ENCODE peak calls at places on chromosomes 16 and 17, in nine cellular contexts. R is lower lobe of right lung, Y is esophagus muscularis mucosa, V is breast epithelium, C is endothelial cell, E is kidney epithelial cell, U is fibroblast of lung, P is cardiac fibroblast, J is heart right ventricle. Z is an unnamed sample.

GRCh38 chr17:65514541-65514940 is 46.9 kb downstream of the AXIN2 start:
- DNase-seq in C (no peak), E (no peak), V (no peak), U (peak), Y (no peak), R (no peak), J (no peak), P (peak), Z (no peak)

GRCh38 chr16:53545433-53545832 is 42.4 kb upstream of the AKTIP start:
- DNase-seq in R (no peak), E (no peak), C (peak), Y (no peak), P (no peak), U (peak), J (no peak), V (no peak), Z (no peak)

GRCh38 chr17:35531170-35531569 is 6.3 kb downstream of the SLFN12L start:
- DNase-seq in V (no peak), P (no peak), U (no peak), E (no peak), C (no peak), R (no peak), J (no peak), Y (no peak), Z (no peak)

GRCh38 chr17:44197107-44197506 is 2.6 kb downstream of the ATXN7L3 start:
- DNase-seq in C (no peak), U (no peak), P (no peak), J (no peak), R (no peak), Y (no peak), V (no peak), E (no peak), Z (peak)

GRCh38 chr17:4565209-4566141 is 5.1 kb upstream of the GGT6 start:
- DNase-seq in E (no peak), U (peak), R (peak), J (no peak), Y (no peak), P (peak), C (peak), V (no peak), Z (peak)

GRCh38 chr16:21101631-21102420 is 48.8 kb downstream of the DNAH3 start:
- DNase-seq in V (no peak), R (no peak), Y (peak), P (peak), U (peak), E (no peak), J (peak), C (peak), Z (no peak)

GRCh38 chr17:732788-733720 is 658 bp downstream of the TLCD3A start:
- DNase-seq in P (peak), V (no peak), U (peak), J (peak), R (peak), C (no peak), E (no peak), Y (no peak), Z (peak)

GRCh38 chr16:79272141-79272577 is 328.4 kb downstream of the MAF start:
- DNase-seq in Y (no peak), J (no peak), U (no peak), P (no peak), R (peak), C (no peak), V (no peak), E (no peak), Z (no peak)

GRCh38 chr16:47139561-47140185 is 4.1 kb downstream of the NETO2 start:
- DNase-seq in V (no peak), R (no peak), P (peak), C (no peak), J (no peak), E (no peak), Y (no peak), U (peak), Z (no peak)

GRCh38 chr16:75294773-75295172 is 43.3 kb upstream of the BCAR1 start:
- DNase-seq in E (no peak), C (no peak), V (no peak), U (no peak), Y (no peak), J (no peak), P (no peak), R (no peak), Z (no peak)

GRCh38 chr16:17476414-17477259 is 5.9 kb upstream of the XYLT1 start:
- DNase-seq in J (no peak), U (peak), Y (no peak), V (no peak), P (peak), C (peak), E (peak), R (no peak), Z (peak)

GRCh38 chr16:81626181-81626674 is 152.9 kb upstream of the PLCG2 start:
- DNase-seq in R (no peak), V (no peak), C (no peak), Y (no peak), P (no peak), U (peak), J (no peak), E (no peak), Z (no peak)

GRCh38 chr17:4566785-4567184 is 6.4 kb upstream of the GGT6 start:
- DNase-seq in V (no peak), P (peak), Y (no peak), R (peak), J (no peak), U (peak), E (no peak), C (peak), Z (no peak)

GRCh38 chr17:45092932-45093430 is 31.9 kb downstream of the NMT1 start:
- DNase-seq in P (peak), V (peak), U (peak), C (no peak), J (peak), Y (peak), R (peak), E (peak), Z (peak)

GRCh38 chr16:71956500-71956899 is 43.7 kb downstream of the PKD1L3 start:
- DNase-seq in V (no peak), Y (no peak), U (no peak), P (peak), C (no peak), J (no peak), R (no peak), E (no peak), Z (no peak)

GRCh38 chr17:39152134-39152884 is 872 bp upstream of the PLXDC1 start:
- DNase-seq in U (no peak), C (peak), P (no peak), V (no peak), Y (no peak), J (peak), E (no peak), R (no peak), Z (no peak)

GRCh38 chr16:14302031-14302398 is 230.9 kb downstream of the MRTFB start:
- DNase-seq in E (no peak), U (peak), C (peak), J (peak), Y (no peak), R (no peak), P (peak), V (no peak), Z (peak)

GRCh38 chr17:63842540-63843386 is at the start of gene SMARCD2:
- DNase-seq in C (peak), R (peak), E (peak), V (peak), Y (peak), J (peak), P (peak), U (peak), Z (peak)

GRCh38 chr17:78112508-78113471 is 15.8 kb downstream of the TMC6 start:
- DNase-seq in E (no peak), C (peak), P (peak), J (peak), R (peak), Y (no peak), V (peak), U (peak), Z (peak)

GRCh38 chr17:43784628-43785101 is 4.4 kb downstream of the CFAP97D1 start:
- DNase-seq in V (no peak), R (no peak), P (peak), Y (no peak), J (no peak), C (no peak), U (peak), E (no peak), Z (no peak)

GRCh38 chr17:48636177-48637018 is 10.2 kb upstream of the HOXB9 start:
- DNase-seq in V (no peak), U (peak), E (peak), Y (no peak), J (peak), P (peak), C (peak), R (peak), Z (peak)

GRCh38 chr16:48608452-48608851 is 1.5 kb downstream of the N4BP1 start:
- DNase-seq in V (no peak), P (no peak), J (no peak), U (peak), Y (no peak), E (no peak), R (no peak), C (no peak), Z (no peak)

GRCh38 chr16:82653550-82654511 is 27.1 kb downstream of the CDH13 start:
- DNase-seq in U (peak), E (peak), C (no peak), R (no peak), Y (no peak), P (peak), V (no peak), J (no peak), Z (no peak)

GRCh38 chr17:57481901-57482300 is 225.6 kb downstream of the MSI2 start:
- DNase-seq in P (peak), Y (no peak), J (no peak), R (no peak), C (no peak), E (peak), V (no peak), U (peak), Z (no peak)

GRCh38 chr17:14575349-14575966 is 274.6 kb downstream of the HS3ST3B1 start:
- DNase-seq in V (no peak), E (no peak), U (no peak), R (no peak), Y (peak), P (no peak), J (no peak), C (no peak), Z (no peak)

GRCh38 chr16:2422123-2422867 is 7.0 kb upstream of the CCNF start:
- DNase-seq in P (no peak), U (no peak), J (no peak), Y (no peak), R (no peak), E (no peak), C (no peak), V (no peak), Z (no peak)

GRCh38 chr17:73072254-73072962 is 20.1 kb downstream of the SLC39A11 start:
- DNase-seq in Y (no peak), U (peak), R (no peak), J (no peak), C (no peak), E (no peak), P (no peak), V (peak), Z (no peak)

GRCh38 chr16:46573008-46573833 is 48.0 kb downstream of the SHCBP1 start:
- DNase-seq in U (peak), J (no peak), Y (no peak), E (peak), V (no peak), R (no peak), C (no peak), P (peak), Z (no peak)

GRCh38 chr16:65579050-65579449 is 457.2 kb upstream of the CDH11 start:
- DNase-seq in R (no peak), Y (no peak), C (no peak), P (no peak), U (no peak), V (no peak), J (no peak), E (no peak), Z (no peak)

GRCh38 chr16:66898207-66898606 is 17.9 kb downstream of the PDP2 start:
- DNase-seq in Y (no peak), J (no peak), E (peak), C (no peak), V (no peak), R (no peak), U (peak), P (peak), Z (no peak)

GRCh38 chr17:28346746-28347246 is 10.5 kb downstream of the POLDIP2 start:
- DNase-seq in E (no peak), C (peak), P (no peak), R (no peak), J (no peak), U (no peak), V (no peak), Y (no peak), Z (peak)

GRCh38 chr16:49494386-49495150 is 121.0 kb downstream of the C16orf78 start:
- DNase-seq in V (no peak), J (no peak), R (peak), Y (no peak), U (no peak), P (no peak), E (no peak), C (no peak), Z (no peak)

GRCh38 chr16:86044881-86045600 is 146.1 kb downstream of the IRF8 start:
- DNase-seq in V (no peak), Y (no peak), P (no peak), E (no peak), J (no peak), C (no peak), R (no peak), U (no peak), Z (no peak)

GRCh38 chr16:10921536-10922327 is 20.5 kb downstream of the DEXI start:
- DNase-seq in J (no peak), U (no peak), C (no peak), V (no peak), E (no peak), R (no peak), Y (no peak), P (peak), Z (no peak)

GRCh38 chr17:75418523-75419050 is 13.1 kb upstream of the GRB2 start:
- DNase-seq in R (no peak), E (no peak), V (no peak), P (no peak), Y (no peak), J (no peak), C (no peak), U (no peak), Z (no peak)

GRCh38 chr17:68346448-68346847 is 55.2 kb downstream of the ARSG start:
- DNase-seq in J (peak), Y (no peak), V (no peak), E (no peak), P (no peak), R (peak), U (no peak), C (no peak), Z (no peak)

GRCh38 chr17:12342609-12343248 is 322.1 kb downstream of the MAP2K4 start:
- DNase-seq in V (no peak), J (no peak), E (no peak), C (peak), U (no peak), R (no peak), Y (no peak), P (no peak), Z (peak)
- TF ChIP-seq CTCF in V (no peak), J (peak), E (peak), C (peak), U (peak), R (peak), Y (peak), P (peak), Z (no peak)

DNA sequence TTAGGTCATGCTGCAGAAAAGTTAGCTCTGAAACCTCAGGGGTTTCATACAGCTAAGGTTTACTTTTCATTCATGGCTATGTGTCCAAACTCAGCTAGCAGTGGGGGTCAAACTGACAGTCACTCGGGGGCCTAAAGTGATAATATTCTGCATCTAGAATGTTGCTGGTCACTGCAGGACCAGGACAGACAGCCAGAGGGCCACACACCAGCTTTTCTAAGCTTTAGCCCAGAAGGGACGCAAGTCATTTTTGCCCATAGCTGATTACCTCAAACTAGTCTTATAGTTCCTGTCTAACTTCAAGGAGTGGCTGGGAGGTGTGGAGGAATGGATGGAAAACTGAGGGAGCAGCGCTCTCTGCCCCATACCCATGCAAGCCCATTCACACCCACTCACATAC is 163.0 kb upstream of the NLRP1 start:
- DNase-seq in P (no peak), E (no peak), U (no peak), Y (peak), R (no peak), V (no peak), J (no peak), C (no peak), Z (no peak)
- TF ChIP-seq CTCF in P (peak), E (peak), U (no peak), Y (no peak), R (no peak), V (no peak), J (no peak), C (no peak), Z (no peak)

GRCh38 chr17:8376302-8377067 is at the start of gene KRABD2:
- DNase-seq in J (peak), C (peak), U (peak), R (peak), Y (peak), V (peak), E (no peak), P (peak), Z (peak)
- TF ChIP-seq CTCF in J (peak), C (peak), U (peak), R (peak), Y (peak), V (peak), E (peak), P (peak), Z (peak)

GRCh38 chr17:41864837-41865595 is at the start of gene KLHL11:
- DNase-seq in P (peak), U (peak), J (peak), Y (peak), C (peak), E (peak), R (peak), V (peak), Z (peak)
- TF ChIP-seq CTCF in P (no peak), U (peak), J (peak), Y (peak), C (no peak), E (no peak), R (peak), V (no peak), Z (no peak)

DNA sequence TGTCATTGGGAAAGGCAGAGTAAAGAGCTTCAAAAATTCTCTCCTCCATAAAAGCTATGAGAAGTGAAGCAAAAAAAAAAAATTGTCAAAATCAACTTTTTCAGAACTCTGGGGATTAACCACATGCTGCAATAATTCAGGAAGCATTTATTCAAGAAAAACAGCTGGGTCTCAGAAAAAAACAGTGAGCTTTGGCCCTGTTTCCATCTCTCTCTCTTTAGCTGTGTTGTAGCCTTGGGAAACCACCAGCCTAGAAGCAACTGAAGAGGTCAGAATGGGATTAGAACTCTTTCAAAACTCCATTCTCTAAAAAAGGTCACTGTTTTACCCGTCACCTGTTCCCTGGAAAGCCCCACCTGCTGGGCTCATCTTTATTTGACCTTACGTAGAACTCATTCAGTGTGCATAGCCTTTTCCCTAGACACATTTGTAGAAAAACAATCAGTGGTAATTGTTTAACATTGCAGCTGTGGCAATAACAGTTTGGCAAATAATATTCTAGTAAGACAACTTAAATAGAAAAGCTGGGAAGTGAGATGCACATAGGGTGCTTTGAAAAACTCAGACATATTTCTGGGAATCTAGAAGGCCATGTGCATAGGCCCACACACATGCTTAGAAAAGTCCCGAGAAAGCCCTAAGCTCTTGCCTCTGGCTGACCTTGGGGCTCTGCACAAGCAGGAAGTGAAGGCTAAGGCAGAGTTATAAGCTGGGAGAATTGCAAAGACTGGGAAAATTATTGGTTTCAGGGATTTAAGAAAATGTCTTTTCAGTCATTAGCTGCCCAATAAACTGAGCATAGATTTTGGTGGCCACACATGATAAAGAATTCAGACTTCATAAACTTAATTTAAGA is 18.0 kb downstream of the SLC5A11 start:
- DNase-seq in E (no peak), P (no peak), J (no peak), Y (no peak), V (no peak), R (no peak), U (no peak), C (no peak), Z (no peak)
- TF ChIP-seq CTCF in E (no peak), P (no peak), J (no peak), Y (no peak), V (no peak), R (no peak), U (no peak), C (no peak), Z (no peak)

GRCh38 chr16:67946966-67947558 is 3.1 kb upstream of the LCAT start:
- DNase-seq in U (no peak), Y (no peak), E (no peak), V (no peak), P (no peak), C (no peak), J (no peak), R (no peak), Z (no peak)
- TF ChIP-seq CTCF in U (no peak), Y (no peak), E (no peak), V (no peak), P (no peak), C (no peak), J (no peak), R (peak), Z (no peak)

DNA sequence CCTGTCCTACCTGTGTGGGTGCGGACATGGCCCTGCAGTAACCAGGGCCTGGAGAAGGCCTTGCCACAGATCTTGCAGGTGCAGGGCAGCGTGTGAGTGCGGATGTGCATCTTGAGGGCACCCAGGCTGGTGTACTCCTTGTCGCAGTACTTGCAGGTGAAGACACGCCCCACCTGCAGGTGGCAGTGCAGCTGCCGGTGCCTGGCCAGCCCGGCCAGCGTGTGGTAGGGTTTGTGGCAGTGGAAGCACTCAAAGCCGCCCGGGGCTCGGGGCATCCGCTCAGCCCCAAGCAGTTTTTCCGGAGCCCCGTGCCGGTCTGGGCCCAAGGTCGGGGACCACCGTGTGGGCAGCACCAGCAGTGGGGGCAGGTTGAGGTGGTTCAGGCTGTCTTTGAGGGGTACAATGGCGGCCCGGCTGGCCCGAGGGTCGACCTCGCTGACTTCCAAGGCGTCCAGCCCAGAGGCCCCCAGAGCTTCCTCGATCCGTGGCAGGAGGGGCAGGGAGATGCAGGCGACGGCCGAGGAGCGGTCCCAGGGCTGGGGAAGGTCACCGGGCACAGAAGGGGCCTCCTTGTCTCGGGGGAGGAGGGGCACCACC is 5.1 kb downstream of the SNAI3 start:
- DNase-seq in R (peak), V (no peak), E (no peak), Y (no peak), C (peak), J (no peak), P (no peak), U (no peak), Z (peak)
- TF ChIP-seq CTCF in R (peak), V (no peak), E (peak), Y (no peak), C (peak), J (peak), P (peak), U (no peak), Z (peak)

Z was measured in pancreas.